ENCODE peak calls at places on chromosomes 1 and 21, in nine cellular contexts. S, K, W, P, V, O, T, N and Q are unnamed samples.

GRCh38 chr1:1752671-1753606 is 25.3 kb downstream of the NADK start:
- DNase-seq in V (no peak), K (no peak), O (peak), N (no peak), P (no peak), W (no peak), S (no peak), T (no peak), Q (no peak)

GRCh38 chr1:161994153-161994814 is 29.4 kb downstream of the OLFML2B start:
- DNase-seq in K (peak), T (no peak), N (peak), P (no peak), W (no peak), S (no peak), V (no peak), O (no peak), Q (no peak)

GRCh38 chr1:75373542-75374159 is 237.3 kb downstream of the SLC44A5 start:
- DNase-seq in T (no peak), S (no peak), V (no peak), O (no peak), N (no peak), P (no peak), K (no peak), W (no peak), Q (peak)

GRCh38 chr1:27351541-27352107 is 9.8 kb downstream of the SYTL1 start:
- DNase-seq in S (no peak), W (no peak), T (no peak), P (no peak), V (no peak), N (no peak), O (no peak), K (no peak), Q (no peak)

GRCh38 chr21:41817228-41817627 is 50.4 kb upstream of the RIPK4 start:
- DNase-seq in P (peak), V (no peak), W (peak), N (no peak), K (peak), O (peak), T (peak), S (peak), Q (peak)

GRCh38 chr21:45536301-45537081 is 5.7 kb downstream of the SLC19A1 start:
- DNase-seq in W (no peak), P (no peak), T (peak), S (no peak), O (no peak), K (no peak), N (no peak), V (no peak), Q (no peak)

GRCh38 chr21:38434913-38435533 is 63.3 kb downstream of the ERG start:
- DNase-seq in V (no peak), W (no peak), N (no peak), O (no peak), S (no peak), K (peak), P (peak), T (no peak), Q (no peak)

GRCh38 chr1:22930235-22930912 is 42.3 kb downstream of the LACTBL1 start:
- DNase-seq in P (peak), T (peak), V (no peak), N (peak), O (peak), W (no peak), K (peak), S (no peak), Q (peak)

GRCh38 chr1:185813401-185813979 is 79.3 kb downstream of the HMCN1 start:
- DNase-seq in S (no peak), P (peak), N (no peak), O (peak), W (no peak), T (no peak), V (no peak), K (peak), Q (peak)

GRCh38 chr21:29849735-29850176 is 90.0 kb downstream of the GRIK1 start:
- DNase-seq in O (peak), V (peak), N (peak), P (peak), K (peak), W (peak), S (peak), T (peak), Q (peak)

GRCh38 chr1:36116906-36117305 is 8.1 kb downstream of the COL8A2 start:
- DNase-seq in V (no peak), N (no peak), S (no peak), P (no peak), K (no peak), O (no peak), T (no peak), W (no peak), Q (no peak)

GRCh38 chr1:32761253-32761877 is 55.8 kb downstream of the YARS1 start:
- DNase-seq in K (peak), S (peak), N (no peak), W (no peak), T (peak), O (no peak), P (peak), V (no peak), Q (peak)

GRCh38 chr21:40176732-40177131 is 309.5 kb downstream of the PCP4 start:
- DNase-seq in T (no peak), P (no peak), O (no peak), S (no peak), K (no peak), N (no peak), W (no peak), V (no peak), Q (no peak)

GRCh38 chr21:42649122-42650032 is 4.0 kb upstream of the PDE9A start:
- DNase-seq in N (no peak), V (no peak), O (no peak), P (no peak), S (no peak), W (no peak), K (no peak), T (peak), Q (no peak)

GRCh38 chr1:210464519-210465039 is 135.9 kb downstream of the HHAT start:
- DNase-seq in T (no peak), N (no peak), W (no peak), S (no peak), K (peak), P (peak), O (no peak), V (no peak), Q (peak)